ENCODE peak calls at places on chromosomes 2 and 18, in six cellular contexts. S is Peyer's patch, F is IMR-90, E is body of pancreas, A is HepG2, D is PC-9. K is an unnamed sample. For H3K4me1, the result is how much of the 10 kb centered on the place peaks cover.

GRCh38 chr18:55244520-55244919 is 285.3 kb upstream of the CCDC68 start:
- DNase-seq in E (no peak), D (no peak), S (no peak), F (peak), A (no peak), K (no peak)

GRCh38 chr2:238098854-238099708 is 1.1 kb upstream of the ESPNL start:
- DNase-seq in D (no peak), F (no peak), A (no peak), S (peak), E (peak), K (no peak)

GRCh38 chr2:9287400-9288059 is 80.9 kb downstream of the ASAP2 start:
- DNase-seq in E (no peak), S (no peak), F (peak), A (peak), D (peak), K (peak)

GRCh38 chr2:97966545-97967215 is 29.1 kb downstream of the TMEM131 start:
- DNase-seq in E (no peak), F (peak), A (peak), D (no peak), S (no peak), K (peak)

GRCh38 chr2:67845557-67846114 is 217.2 kb downstream of the C1D start:
- DNase-seq in A (no peak), E (no peak), S (no peak), F (peak), D (no peak), K (no peak)

GRCh38 chr18:23745366-23745765 is 56.1 kb downstream of the LAMA3 start:
- DNase-seq in E (no peak), F (no peak), A (no peak), S (no peak), D (no peak), K (no peak)

GRCh38 chr2:11458753-11459152 is 7.2 kb downstream of the E2F6 start:
- DNase-seq in A (no peak), F (no peak), S (no peak), D (no peak), E (no peak), K (no peak)

GRCh38 chr18:57803119-57803969 is at the start of gene ATP8B1:
- DNase-seq in D (peak), F (peak), A (no peak), S (peak), E (peak), K (peak)

GRCh38 chr2:1593371-1594205 is 150.7 kb downstream of the PXDN start:
- DNase-seq in D (peak), F (peak), S (peak), E (no peak), A (no peak), K (peak)

GRCh38 chr2:85668009-85668856 is at the start of gene SFTPB:
- DNase-seq in A (no peak), D (no peak), S (no peak), F (peak), E (no peak), K (no peak)

GRCh38 chr2:203858176-203858575 is 9.4 kb upstream of the CTLA4 start:
- DNase-seq in A (no peak), S (no peak), D (no peak), F (no peak), E (no peak), K (no peak)

GRCh38 chr2:237315170-237315880 is 98.6 kb downstream of the COL6A3 start:
- DNase-seq in S (peak), E (peak), A (peak), D (no peak), F (peak), K (no peak)

GRCh38 chr18:74217476-74218143 is 69.3 kb downstream of the TIMM21 start:
- DNase-seq in E (peak), A (no peak), F (no peak), S (no peak), D (peak), K (no peak)

GRCh38 chr2:8725838-8726237 is 44.0 kb downstream of the ID2 start:
- DNase-seq in S (no peak), A (no peak), E (no peak), F (no peak), D (no peak), K (no peak)

GRCh38 chr2:132424526-132425121 is 8.0 kb downstream of the GPR39 start:
- DNase-seq in A (peak), F (peak), S (no peak), E (no peak), D (no peak), K (peak)

GRCh38 chr2:189549440-189549832 is 31.1 kb downstream of the SLC40A1 start:
- DNase-seq in E (no peak), A (no peak), D (no peak), S (no peak), F (peak), K (no peak)

GRCh38 chr18:57793630-57793986 is 9.5 kb downstream of the ATP8B1 start:
- DNase-seq in E (no peak), S (no peak), D (no peak), F (no peak), A (no peak), K (no peak)

GRCh38 chr2:240429341-240429871 is 6.1 kb upstream of the GPC1 start:
- DNase-seq in A (no peak), S (peak), D (no peak), E (no peak), F (no peak), K (no peak)

GRCh38 chr2:192007819-192008218 is 160.9 kb upstream of the CAVIN2 start:
- DNase-seq in A (no peak), E (no peak), D (no peak), F (peak), S (no peak), K (no peak)

GRCh38 chr2:120389036-120389391 is 43.1 kb downstream of the INHBB start:
- DNase-seq in A (no peak), F (no peak), D (no peak), S (peak), E (peak), K (no peak)

GRCh38 chr2:78992807-78993517 is 32.5 kb upstream of the REG3G start:
- DNase-seq in A (no peak), E (peak), F (no peak), S (peak), D (no peak), K (no peak)

GRCh38 chr2:232146294-232146693 is 184.8 kb downstream of the DIS3L2 start:
- DNase-seq in A (no peak), E (no peak), F (peak), D (no peak), S (no peak), K (no peak)

GRCh38 chr18:63994783-63995399 is 25.0 kb downstream of the SERPINB8 start:
- DNase-seq in D (peak), E (peak), A (peak), S (no peak), F (peak), K (no peak)

GRCh38 chr2:70895249-70895648 is 40.5 kb upstream of the ATP6V1B1 start:
- DNase-seq in E (no peak), D (no peak), F (no peak), S (no peak), A (no peak), K (no peak)

GRCh38 chr2:156455366-156455975 is 19.3 kb downstream of the GPD2 start:
- DNase-seq in S (no peak), F (peak), E (no peak), D (no peak), A (no peak), K (no peak)

GRCh38 chr2:173249661-173250641 is 104.7 kb upstream of the CDCA7 start:
- DNase-seq in S (no peak), A (no peak), D (no peak), E (no peak), F (no peak), K (no peak)

GRCh38 chr2:179569834-179570233 is 291.6 kb downstream of the ZNF385B start:
- DNase-seq in D (no peak), S (no peak), E (no peak), A (no peak), F (peak), K (peak)

GRCh38 chr2:232870766-232871371 is 805 bp downstream of the SNORC start:
- DNase-seq in S (no peak), E (peak), D (no peak), F (no peak), A (no peak), K (no peak)

GRCh38 chr2:17030070-17030469 is 364.4 kb upstream of the CYRIA start:
- DNase-seq in E (no peak), D (no peak), S (no peak), F (no peak), A (no peak), K (no peak)

GRCh38 chr2:238265605-238266004 is 22.8 kb downstream of the PER2 start:
- DNase-seq in D (no peak), F (no peak), E (no peak), S (no peak), A (no peak), K (no peak)

GRCh38 chr2:181203916-181204315 is 223.5 kb downstream of the UBE2E3 start:
- DNase-seq in A (no peak), E (no peak), D (no peak), F (peak), S (no peak), K (peak)

GRCh38 chr18:25786778-25787177 is 303.6 kb downstream of the SS18 start:
- DNase-seq in F (peak), D (no peak), A (no peak), E (no peak), S (no peak), K (peak)

GRCh38 chr18:76816127-76816526 is 6.2 kb upstream of the ZNF236 start:
- DNase-seq in S (no peak), D (no peak), F (no peak), A (no peak), E (no peak), K (no peak)

GRCh38 chr2:124049136-124049535 is 24.0 kb downstream of the CNTNAP5 start:
- DNase-seq in D (no peak), E (no peak), A (no peak), S (no peak), F (no peak), K (no peak)

GRCh38 chr18:49464718-49465598 is 4.5 kb upstream of the DYM start:
- DNase-seq in F (peak), E (no peak), A (no peak), D (no peak), S (no peak), K (no peak)
- TF ChIP-seq CTCF in F (no peak), E (no peak), A (peak), D (no peak), S (no peak), K (peak)

DNA sequence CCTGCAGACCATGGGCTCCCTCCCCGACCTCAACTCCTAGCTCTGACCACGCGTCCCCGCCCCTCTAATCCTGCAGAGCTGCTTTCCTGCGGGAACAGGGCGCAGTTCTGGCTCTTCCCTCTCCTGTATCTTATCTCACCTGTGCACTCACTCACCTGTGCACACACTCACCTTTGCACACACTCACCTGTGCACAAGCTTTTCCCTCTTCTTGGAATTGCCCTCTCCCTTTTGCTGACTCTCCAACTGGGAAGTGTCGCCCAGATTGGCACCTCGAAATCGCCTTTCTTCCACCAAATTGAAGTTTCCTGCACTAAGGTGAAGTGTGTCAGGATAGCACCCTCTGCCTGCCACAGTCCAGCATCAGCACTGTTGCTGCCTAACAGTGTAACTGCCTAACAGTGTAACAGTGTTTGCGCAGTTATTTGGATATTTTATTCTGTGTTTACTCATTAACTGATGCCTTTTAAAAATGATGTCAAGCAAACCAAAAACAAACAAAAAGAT is 585 bp upstream of the CMPK2 start:
- DNase-seq in E (peak), A (peak), D (no peak), F (peak), S (peak), K (peak)
- H3K27ac ChIP-seq in E (peak), A (no peak), D (no peak), F (no peak), S (peak), K (peak)

DNA sequence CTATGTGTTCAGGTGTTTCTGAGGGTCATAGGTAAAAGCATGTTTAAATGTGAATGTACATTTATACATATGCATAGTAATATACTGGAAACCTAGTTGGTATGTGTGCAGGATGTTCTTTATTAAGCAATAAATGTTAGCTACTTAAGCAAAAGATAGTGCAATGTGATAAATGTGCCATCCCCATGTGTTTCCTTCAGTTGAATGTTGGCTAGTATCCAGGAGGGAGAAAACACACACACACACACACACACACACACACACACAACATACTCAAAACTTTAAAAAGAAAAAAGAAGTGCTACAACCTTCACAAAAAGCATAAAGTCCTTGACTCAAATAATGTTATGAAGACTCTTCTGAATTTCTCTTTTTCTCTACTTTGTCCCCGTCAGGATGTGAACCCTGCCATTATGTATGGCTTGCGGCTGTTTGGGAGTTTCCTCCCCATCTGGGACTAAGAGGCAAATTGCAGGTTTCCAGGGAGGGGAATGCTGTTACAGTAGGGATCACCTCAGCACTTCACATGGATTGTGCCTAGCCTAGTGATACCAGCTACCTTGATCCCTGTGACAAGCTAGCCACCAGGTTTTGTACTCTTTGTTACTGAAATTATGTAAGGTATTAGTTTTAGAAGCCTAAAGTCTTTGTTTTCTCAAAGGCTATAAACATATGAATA is 82.6 kb downstream of the IKZF2 start:
- DNase-seq in E (no peak), D (no peak), A (no peak), F (no peak), S (no peak), K (peak)
- H3K4me1 ChIP-seq in E (under half), D (under half), A (under half), F (under half), S (under half), K (under half)

GRCh38 chr2:207160115-207160514 is 5.6 kb downstream of the KLF7 start:
- DNase-seq in F (peak), A (no peak), D (no peak), S (no peak), E (no peak), K (peak)
- TF ChIP-seq CTCF in F (no peak), A (no peak), D (no peak), S (no peak), E (no peak), K (no peak)

GRCh38 chr2:39091063-39091462 is 29.8 kb downstream of the SOS1 start:
- DNase-seq in E (no peak), S (no peak), F (no peak), D (no peak), A (no peak), K (no peak)

GRCh38 chr2:39095624-39096023 is 25.2 kb downstream of the SOS1 start:
- DNase-seq in F (no peak), S (no peak), D (no peak), E (no peak), A (no peak), K (no peak)

GRCh38 chr2:39093208-39093898 is 27.5 kb downstream of the SOS1 start:
- DNase-seq in D (no peak), F (no peak), A (no peak), S (no peak), E (no peak), K (no peak)

GRCh38 chr2:39094717-39095363 is 26.0 kb downstream of the SOS1 start:
- DNase-seq in A (no peak), D (no peak), F (peak), S (no peak), E (no peak), K (no peak)

GRCh38 chr2:39091535-39091934 is 29.3 kb downstream of the SOS1 start:
- DNase-seq in S (no peak), A (no peak), E (no peak), F (no peak), D (no peak), K (no peak)
- H3K27ac ChIP-seq in S (no peak), A (no peak), E (no peak), F (no peak), D (no peak), K (no peak)

DNA sequence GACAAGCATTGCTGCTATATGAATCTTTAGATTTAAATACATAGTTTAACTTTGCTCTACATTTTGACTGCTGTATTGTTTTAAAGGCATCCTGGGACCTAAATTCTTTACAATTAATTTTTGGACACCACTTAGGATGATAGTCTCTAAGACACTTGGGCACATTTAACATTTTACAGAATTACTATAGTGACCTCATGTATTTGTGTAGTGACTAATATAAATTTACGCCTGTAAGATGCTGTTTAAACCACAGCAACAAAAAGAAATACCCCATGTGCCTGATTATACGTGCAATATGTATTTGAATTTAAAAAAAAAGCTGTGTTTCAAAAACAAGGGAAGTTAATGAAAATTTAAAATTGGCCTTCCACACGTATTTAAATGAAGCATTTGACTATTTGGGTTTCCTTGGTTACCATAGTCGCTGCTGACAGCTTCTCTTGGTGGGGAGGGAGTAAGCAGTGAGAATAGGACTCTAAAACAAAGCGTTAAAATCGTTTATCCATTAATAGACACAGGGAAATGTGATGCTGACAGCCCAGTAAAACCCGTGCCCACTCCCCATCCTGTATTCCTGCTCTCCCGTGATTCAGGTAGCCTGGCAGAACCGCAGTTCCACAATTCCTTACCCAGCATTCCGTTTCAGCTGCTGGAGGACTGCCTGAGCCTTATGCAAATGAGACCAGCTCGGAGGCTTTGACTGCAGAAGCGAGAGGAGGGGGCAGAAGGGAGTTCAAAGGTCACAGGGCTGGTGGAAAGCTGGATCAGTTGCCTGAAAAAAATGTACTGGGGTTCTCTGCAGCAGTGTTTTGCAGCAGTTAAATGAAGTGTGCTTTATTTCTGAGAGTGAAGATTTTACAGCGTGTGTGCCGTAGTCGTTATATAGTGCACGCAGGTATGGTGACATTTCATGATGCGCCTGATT is 104.3 kb downstream of the CSRNP3 start:
- DNase-seq in E (peak), D (peak), F (no peak), A (peak), S (peak), K (no peak)
- H3K4me1 ChIP-seq in E (under half), D (under half), F (under half), A (under half), S (under half), K (under half)